ENCODE peak calls at places on chromosomes 1 and 21, in seven cellular contexts. H is osteocyte, O is PC-3, J is sigmoid colon, L is GM13976, F is AG10803, X is cardiac fibroblast. M is an unnamed sample.
A peak's percentile ranks its signal among the peaks of the same experiment; 100 is the strongest.

GRCh38 chr1:56924116-56924515 is 41.7 kb downstream of the C8B start:
- DNase-seq in H (no peak), O (no peak), J (no peak), L (no peak), F (no peak), X (no peak), M (no peak)

GRCh38 chr1:236165238-236165981 is 23.1 kb downstream of the GPR137B start:
- DNase-seq in H (no peak), O (no peak), J (no peak), L (no peak), F (no peak), X (no peak), M (no peak)

GRCh38 chr1:35452086-35452485 is 105.1 kb downstream of the KIAA0319L start:
- DNase-seq in H (no peak), O (no peak), J (peak; percentile 83), L (no peak), F (peak; percentile 95), X (peak; percentile 85), M (no peak)

GRCh38 chr21:36347278-36347961 is 27.4 kb downstream of the MORC3 start:
- DNase-seq in H (no peak), O (no peak), J (no peak), L (no peak), F (peak; percentile 20), X (peak; percentile 13), M (no peak)

GRCh38 chr1:53567458-53568250 is 108.5 kb downstream of the DMRTB1 start:
- DNase-seq in H (no peak), O (no peak), J (peak; percentile 34), L (no peak), F (no peak), X (no peak), M (no peak)

GRCh38 chr1:79695133-79695532 is 688.6 kb upstream of the ADGRL4 start:
- DNase-seq in H (no peak), O (no peak), J (no peak), L (no peak), F (no peak), X (no peak), M (no peak)

GRCh38 chr21:37878946-37879660 is 37.2 kb downstream of the KCNJ6 start:
- DNase-seq in H (no peak), O (peak; percentile 88), J (no peak), L (no peak), F (peak; percentile 50), X (peak; percentile 94), M (no peak)

GRCh38 chr21:16079830-16080229 is 350.0 kb downstream of the USP25 start:
- DNase-seq in H (no peak), O (peak; percentile 96), J (no peak), L (no peak), F (peak; percentile 29), X (peak; percentile 78), M (no peak)

GRCh38 chr1:85297855-85298629 is 21.6 kb upstream of the BCL10 start:
- DNase-seq in H (no peak), O (peak; percentile 99), J (no peak), L (peak; percentile 70), F (peak; percentile 98), X (peak; percentile 99), M (no peak)

GRCh38 chr1:53107570-53108322 is 34.7 kb downstream of the SLC1A7 start:
- DNase-seq in H (no peak), O (peak; percentile 97), J (no peak), L (no peak), F (peak; percentile 96), X (peak; percentile 75), M (no peak)

GRCh38 chr1:193320281-193320680 is 133.9 kb upstream of the B3GALT2 start:
- DNase-seq in H (no peak), O (no peak), J (no peak), L (no peak), F (peak; percentile 19), X (no peak), M (no peak)

GRCh38 chr1:204746838-204747442 is 61.4 kb upstream of the LRRN2 start:
- DNase-seq in H (peak; percentile 83), O (peak; percentile 80), J (no peak), L (peak; percentile 54), F (peak; percentile 43), X (peak; percentile 58), M (peak; percentile 55)

GRCh38 chr1:214392246-214392645 is 111.3 kb downstream of the SMYD2 start:
- DNase-seq in H (no peak), O (no peak), J (no peak), L (no peak), F (no peak), X (no peak), M (no peak)

GRCh38 chr1:101025283-101025679 is 303 bp downstream of the DPH5 start:
- DNase-seq in H (no peak), O (no peak), J (no peak), L (no peak), F (peak; percentile 20), X (no peak), M (peak; percentile 8)

GRCh38 chr1:20240012-20240411 is 50.7 kb upstream of the VWA5B1 start:
- DNase-seq in H (no peak), O (no peak), J (no peak), L (no peak), F (no peak), X (no peak), M (no peak)

GRCh38 chr1:20237646-20238045 is 51.3 kb upstream of the PLA2G2C start:
- DNase-seq in H (no peak), O (no peak), J (no peak), L (no peak), F (no peak), X (no peak), M (no peak)

DNA sequence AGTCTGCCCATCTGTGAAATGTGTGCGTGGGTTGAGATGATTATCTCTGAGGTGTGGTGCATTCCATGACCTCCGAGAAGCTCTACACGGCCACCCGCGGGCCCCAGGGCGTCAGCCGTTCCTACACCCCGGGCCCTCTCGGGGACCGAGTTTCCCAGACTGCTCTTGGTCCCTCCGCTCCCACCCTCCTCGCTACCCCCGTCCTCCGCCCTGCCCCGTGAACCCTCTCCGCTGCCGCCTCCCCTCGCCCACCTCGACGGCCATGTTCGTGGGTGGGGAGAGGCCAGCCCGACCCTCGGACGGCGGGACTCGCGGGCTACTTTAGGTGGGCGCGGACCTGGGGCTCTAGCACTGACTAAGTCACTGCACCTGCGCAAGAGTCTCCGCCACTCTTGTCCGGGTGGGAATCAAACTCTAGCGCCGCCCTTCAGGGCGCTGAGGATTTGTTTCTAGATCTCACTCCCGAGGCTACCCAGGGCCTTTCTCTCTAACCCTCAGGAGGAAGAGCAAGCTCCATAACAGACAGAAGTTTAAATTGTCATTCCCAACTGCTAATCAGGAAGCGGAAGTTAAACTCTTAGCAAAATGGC is 47.7 kb upstream of the VWA5B1 start:
- DNase-seq in H (no peak), O (no peak), J (no peak), L (no peak), F (no peak), X (no peak), M (no peak)
- TF ChIP-seq CTCF in H (no peak), O (no peak), J (no peak), L (no peak), F (no peak), X (no peak), M (no peak)

GRCh38 chr21:33799378-33800090 is 116.1 kb downstream of the ATP5PO start:
- DNase-seq in H (no peak), O (no peak), J (peak; percentile 76), L (no peak), F (no peak), X (peak; percentile 41), M (no peak)

GRCh38 chr21:33800753-33801423 is 114.7 kb downstream of the ATP5PO start:
- DNase-seq in H (no peak), O (peak; percentile 38), J (no peak), L (no peak), F (no peak), X (no peak), M (no peak)

GRCh38 chr21:33794586-33794985 is 121.0 kb downstream of the ATP5PO start:
- DNase-seq in H (no peak), O (no peak), J (no peak), L (no peak), F (no peak), X (no peak), M (no peak)

GRCh38 chr21:33801424-33802405 is 113.9 kb downstream of the ATP5PO start:
- DNase-seq in H (peak; percentile 88), O (peak; percentile 98), J (no peak), L (no peak), F (peak; percentile 33), X (peak; percentile 20), M (no peak)

DNA sequence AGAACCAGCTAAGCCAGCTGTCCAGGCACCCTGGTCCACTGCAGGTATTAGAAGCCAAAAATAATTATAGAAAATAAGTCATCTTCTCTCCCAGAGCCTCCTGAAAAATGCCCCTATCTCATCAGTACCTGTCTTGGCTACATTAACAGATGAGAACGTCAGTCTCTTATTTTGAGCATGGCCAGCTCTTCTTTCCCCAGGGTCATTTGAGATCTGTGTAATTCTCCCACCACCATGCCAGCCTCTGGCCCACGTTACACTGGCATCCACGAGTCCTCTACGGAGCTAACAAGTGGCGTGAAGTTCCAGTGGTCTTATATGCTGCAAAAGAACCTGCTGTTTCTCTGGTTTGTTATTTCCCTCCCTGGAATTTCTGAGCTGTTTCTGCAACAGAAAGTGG is 118.0 kb downstream of the ATP5PO start:
- DNase-seq in H (no peak), O (no peak), J (no peak), L (no peak), F (no peak), X (no peak), M (no peak)
- TF ChIP-seq CTCF in H (no peak), O (no peak), J (no peak), L (no peak), F (no peak), X (no peak), M (no peak)

GRCh38 chr1:226870323-226871046 is at the start of gene PSEN2:
- DNase-seq in H (no peak), O (peak; percentile 92), J (peak; percentile 86), L (peak; percentile 90), F (peak; percentile 34), X (peak; percentile 27), M (peak; percentile 78)
- TF ChIP-seq CTCF in H (peak; percentile 43), O (peak; percentile 33), J (peak; percentile 23), L (no peak), F (no peak), X (no peak), M (no peak)

GRCh38 chr1:152577168-152577567 is 3.1 kb downstream of the LCE3D start:
- DNase-seq in H (no peak), O (no peak), J (no peak), L (peak; percentile 39), F (peak; percentile 28), X (no peak), M (no peak)
- TF ChIP-seq CTCF in H (no peak), O (no peak), J (no peak), L (no peak), F (no peak), X (no peak), M (no peak)

GRCh38 chr1:177282976-177283375 is 112.2 kb downstream of the BRINP2 start:
- DNase-seq in H (no peak), O (peak; percentile 50), J (no peak), L (no peak), F (no peak), X (no peak), M (no peak)

GRCh38 chr1:177274687-177275211 is 104.0 kb downstream of the BRINP2 start:
- DNase-seq in H (no peak), O (peak; percentile 74), J (peak; percentile 75), L (no peak), F (peak; percentile 86), X (peak; percentile 73), M (no peak)

GRCh38 chr1:177281901-177282300 is 111.1 kb downstream of the BRINP2 start:
- DNase-seq in H (no peak), O (no peak), J (no peak), L (no peak), F (no peak), X (no peak), M (no peak)

GRCh38 chr1:177283380-177283779 is 112.6 kb downstream of the BRINP2 start:
- DNase-seq in H (no peak), O (no peak), J (no peak), L (no peak), F (no peak), X (no peak), M (no peak)

GRCh38 chr1:177278626-177279390 is 108.0 kb downstream of the BRINP2 start:
- DNase-seq in H (no peak), O (no peak), J (no peak), L (no peak), F (no peak), X (peak; percentile 55), M (no peak)
- TF ChIP-seq CTCF in H (no peak), O (no peak), J (no peak), L (no peak), F (no peak), X (no peak), M (no peak)